ENCODE peak calls at places on chromosomes 12 and 14, in eight cellular contexts. One of them, this sample, is unnamed.

GRCh38 chr12:104263580-104264358 is 39.8 kb upstream of the EID3 start:
- DNase-seq in fibroblast of the aortic adventitia: peak
- DNase-seq in neural progenitor cell: no peak
- DNase-seq in NB4: peak
- DNase-seq in HFFc6: peak
- DNase-seq in GM13977: no peak
- DNase-seq in neural crest cell: no peak
- DNase-seq in lower lobe of right lung: no peak
- DNase-seq in this sample: no peak

GRCh38 chr12:94418517-94418916 is 41.1 kb downstream of the CEP83 start:
- DNase-seq in fibroblast of the aortic adventitia: peak
- DNase-seq in neural progenitor cell: no peak
- DNase-seq in NB4: no peak
- DNase-seq in HFFc6: no peak
- DNase-seq in GM13977: no peak
- DNase-seq in neural crest cell: no peak
- DNase-seq in lower lobe of right lung: no peak
- DNase-seq in this sample: no peak

GRCh38 chr14:55600784-55601561 is 21.0 kb downstream of the KTN1 start:
- DNase-seq in fibroblast of the aortic adventitia: peak
- DNase-seq in neural progenitor cell: no peak
- DNase-seq in NB4: no peak
- DNase-seq in HFFc6: peak
- DNase-seq in GM13977: no peak
- DNase-seq in neural crest cell: no peak
- DNase-seq in lower lobe of right lung: no peak
- DNase-seq in this sample: no peak

GRCh38 chr12:11713202-11713601 is 63.7 kb downstream of the ETV6 start:
- DNase-seq in fibroblast of the aortic adventitia: no peak
- DNase-seq in neural progenitor cell: no peak
- DNase-seq in NB4: no peak
- DNase-seq in HFFc6: no peak
- DNase-seq in GM13977: no peak
- DNase-seq in neural crest cell: no peak
- DNase-seq in lower lobe of right lung: no peak
- DNase-seq in this sample: no peak

GRCh38 chr12:76190249-76190648 is 105.8 kb upstream of the NAP1L1 start:
- DNase-seq in fibroblast of the aortic adventitia: no peak
- DNase-seq in neural progenitor cell: no peak
- DNase-seq in NB4: no peak
- DNase-seq in HFFc6: no peak
- DNase-seq in GM13977: no peak
- DNase-seq in neural crest cell: no peak
- DNase-seq in lower lobe of right lung: no peak
- DNase-seq in this sample: no peak

GRCh38 chr12:50201987-50202521 is 34.9 kb upstream of the CERS5 start:
- DNase-seq in fibroblast of the aortic adventitia: peak
- DNase-seq in neural progenitor cell: no peak
- DNase-seq in NB4: no peak
- DNase-seq in HFFc6: peak
- DNase-seq in GM13977: no peak
- DNase-seq in neural crest cell: no peak
- DNase-seq in lower lobe of right lung: no peak
- DNase-seq in this sample: no peak

GRCh38 chr12:117875652-117876491 is 92.9 kb downstream of the KSR2 start:
- DNase-seq in fibroblast of the aortic adventitia: no peak
- DNase-seq in neural progenitor cell: peak
- DNase-seq in NB4: peak
- DNase-seq in HFFc6: no peak
- DNase-seq in GM13977: peak
- DNase-seq in neural crest cell: peak
- DNase-seq in lower lobe of right lung: no peak
- DNase-seq in this sample: no peak

GRCh38 chr12:10705655-10706054 is 17.5 kb downstream of the YBX3 start:
- DNase-seq in fibroblast of the aortic adventitia: peak
- DNase-seq in neural progenitor cell: no peak
- DNase-seq in NB4: no peak
- DNase-seq in HFFc6: peak
- DNase-seq in GM13977: no peak
- DNase-seq in neural crest cell: no peak
- DNase-seq in lower lobe of right lung: no peak
- DNase-seq in this sample: no peak

GRCh38 chr12:107415834-107416233 is 269.8 kb upstream of the PWP1 start:
- DNase-seq in fibroblast of the aortic adventitia: no peak
- DNase-seq in neural progenitor cell: no peak
- DNase-seq in NB4: no peak
- DNase-seq in HFFc6: peak
- DNase-seq in GM13977: no peak
- DNase-seq in neural crest cell: no peak
- DNase-seq in lower lobe of right lung: no peak
- DNase-seq in this sample: no peak

GRCh38 chr12:118979763-118980406 is 1.5 kb upstream of the SRRM4 start:
- DNase-seq in fibroblast of the aortic adventitia: peak
- DNase-seq in neural progenitor cell: peak
- DNase-seq in NB4: peak
- DNase-seq in HFFc6: no peak
- DNase-seq in GM13977: peak
- DNase-seq in neural crest cell: peak
- DNase-seq in lower lobe of right lung: peak
- DNase-seq in this sample: peak

GRCh38 chr14:96637521-96637920 is 135.3 kb downstream of the PAPOLA start:
- DNase-seq in fibroblast of the aortic adventitia: no peak
- DNase-seq in neural progenitor cell: no peak
- DNase-seq in NB4: no peak
- DNase-seq in HFFc6: no peak
- DNase-seq in GM13977: no peak
- DNase-seq in neural crest cell: no peak
- DNase-seq in lower lobe of right lung: no peak
- DNase-seq in this sample: no peak

GRCh38 chr12:116380066-116380465 is 102.6 kb upstream of the MED13L start:
- DNase-seq in fibroblast of the aortic adventitia: no peak
- DNase-seq in neural progenitor cell: no peak
- DNase-seq in NB4: no peak
- DNase-seq in HFFc6: no peak
- DNase-seq in GM13977: no peak
- DNase-seq in neural crest cell: no peak
- DNase-seq in lower lobe of right lung: no peak
- DNase-seq in this sample: no peak

GRCh38 chr12:113347892-113348291 is 10.5 kb upstream of the PLBD2 start:
- DNase-seq in fibroblast of the aortic adventitia: no peak
- DNase-seq in neural progenitor cell: no peak
- DNase-seq in NB4: no peak
- DNase-seq in HFFc6: no peak
- DNase-seq in GM13977: no peak
- DNase-seq in neural crest cell: no peak
- DNase-seq in lower lobe of right lung: no peak
- DNase-seq in this sample: no peak

DNA sequence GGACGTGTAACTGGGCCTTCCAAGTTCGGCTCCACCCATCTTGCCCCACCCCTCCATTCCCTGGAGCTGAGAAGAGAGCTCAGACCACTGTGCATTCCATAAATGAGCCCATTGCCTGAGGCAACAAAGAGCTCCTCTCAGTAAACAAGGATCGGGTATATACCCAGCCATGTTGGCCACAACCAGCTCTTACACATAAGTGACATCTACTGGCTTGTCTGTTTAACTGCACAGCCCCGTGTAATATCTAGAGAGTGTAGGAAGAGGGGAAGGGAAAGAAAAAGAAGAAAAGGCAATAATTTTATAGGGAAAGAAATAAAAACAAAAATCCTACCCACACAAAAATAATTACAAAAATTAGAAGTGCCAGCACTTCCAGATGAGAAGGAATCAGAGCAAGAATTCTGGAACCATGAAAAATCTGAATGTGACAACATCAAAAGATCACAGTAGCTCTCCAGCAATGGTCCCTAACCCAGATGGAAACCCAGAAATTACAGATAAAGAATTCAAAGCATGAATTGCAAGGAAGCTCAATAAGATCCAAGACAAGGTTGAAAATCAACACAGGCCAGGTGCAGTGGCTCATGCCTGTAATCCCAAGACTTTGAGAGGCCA is 308.1 kb downstream of the RPAP3 start:
- DNase-seq in fibroblast of the aortic adventitia: peak
- DNase-seq in neural progenitor cell: peak
- DNase-seq in NB4: peak
- DNase-seq in HFFc6: peak
- DNase-seq in GM13977: peak
- DNase-seq in neural crest cell: no peak
- DNase-seq in lower lobe of right lung: no peak
- DNase-seq in this sample: peak
- TF ChIP-seq CTCF in fibroblast of the aortic adventitia: peak
- TF ChIP-seq CTCF in neural progenitor cell: peak
- TF ChIP-seq CTCF in NB4: peak
- TF ChIP-seq CTCF in HFFc6: peak
- TF ChIP-seq CTCF in GM13977: peak
- TF ChIP-seq CTCF in neural crest cell: peak
- TF ChIP-seq CTCF in lower lobe of right lung: peak
- TF ChIP-seq CTCF in this sample: peak

DNA sequence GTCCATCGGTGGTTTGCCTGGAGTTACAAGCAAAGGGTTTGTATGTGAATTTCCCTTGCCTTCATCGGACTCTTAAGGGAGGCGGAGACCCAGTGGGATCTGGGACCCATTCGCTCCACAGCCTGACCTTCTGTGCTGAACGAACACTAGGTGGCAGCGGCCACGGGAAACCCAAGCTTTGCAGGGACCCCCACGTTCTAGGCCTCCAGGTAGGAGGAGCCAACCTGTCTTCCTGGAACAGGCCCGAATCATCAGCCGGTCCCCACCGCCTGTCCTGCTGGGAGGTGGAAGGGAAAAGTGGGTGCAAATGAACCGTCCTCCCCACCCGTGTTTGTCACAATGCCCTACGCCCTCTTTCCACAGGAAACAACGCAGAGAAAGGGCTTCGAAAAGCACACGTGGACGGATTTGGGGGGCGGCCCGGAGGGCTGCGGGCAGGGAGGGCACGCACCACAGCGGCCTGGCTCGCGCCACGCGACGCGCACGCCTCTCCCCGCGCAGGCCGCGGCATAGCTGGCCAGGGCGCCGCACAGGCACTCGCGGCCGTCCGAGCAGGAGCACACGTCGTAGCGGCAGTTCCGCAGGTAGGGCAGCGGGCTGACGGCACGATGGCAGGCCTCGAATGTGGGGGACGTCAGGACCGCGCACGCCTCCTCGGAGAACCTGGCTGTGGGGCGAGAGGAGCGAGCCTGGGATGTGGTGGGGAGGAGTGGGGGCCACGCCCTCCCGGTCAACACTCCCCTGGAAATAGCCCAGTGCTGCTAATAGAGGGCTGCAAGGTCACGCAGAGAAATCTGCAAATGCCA is 67.9 kb downstream of the VWF start:
- DNase-seq in fibroblast of the aortic adventitia: no peak
- DNase-seq in neural progenitor cell: peak
- DNase-seq in NB4: peak
- DNase-seq in HFFc6: no peak
- DNase-seq in GM13977: no peak
- DNase-seq in neural crest cell: peak
- DNase-seq in lower lobe of right lung: no peak
- DNase-seq in this sample: peak
- TF ChIP-seq CTCF in fibroblast of the aortic adventitia: peak
- TF ChIP-seq CTCF in neural progenitor cell: peak
- TF ChIP-seq CTCF in NB4: peak
- TF ChIP-seq CTCF in HFFc6: peak
- TF ChIP-seq CTCF in GM13977: peak
- TF ChIP-seq CTCF in neural crest cell: peak
- TF ChIP-seq CTCF in lower lobe of right lung: peak
- TF ChIP-seq CTCF in this sample: no peak

GRCh38 chr12:90027889-90028570 is 319.4 kb upstream of the ATP2B1 start:
- DNase-seq in fibroblast of the aortic adventitia: no peak
- DNase-seq in neural progenitor cell: no peak
- DNase-seq in NB4: no peak
- DNase-seq in HFFc6: peak
- DNase-seq in GM13977: no peak
- DNase-seq in neural crest cell: no peak
- DNase-seq in lower lobe of right lung: no peak
- DNase-seq in this sample: no peak

GRCh38 chr12:90029317-90029716 is 320.7 kb upstream of the ATP2B1 start:
- DNase-seq in fibroblast of the aortic adventitia: no peak
- DNase-seq in neural progenitor cell: no peak
- DNase-seq in NB4: no peak
- DNase-seq in HFFc6: no peak
- DNase-seq in GM13977: no peak
- DNase-seq in neural crest cell: no peak
- DNase-seq in lower lobe of right lung: no peak
- DNase-seq in this sample: no peak

GRCh38 chr12:90026516-90026915 is 317.9 kb upstream of the ATP2B1 start:
- DNase-seq in fibroblast of the aortic adventitia: no peak
- DNase-seq in neural progenitor cell: no peak
- DNase-seq in NB4: no peak
- DNase-seq in HFFc6: no peak
- DNase-seq in GM13977: no peak
- DNase-seq in neural crest cell: no peak
- DNase-seq in lower lobe of right lung: no peak
- DNase-seq in this sample: no peak

GRCh38 chr12:90027041-90027440 is 318.4 kb upstream of the ATP2B1 start:
- DNase-seq in fibroblast of the aortic adventitia: no peak
- DNase-seq in neural progenitor cell: no peak
- DNase-seq in NB4: no peak
- DNase-seq in HFFc6: no peak
- DNase-seq in GM13977: no peak
- DNase-seq in neural crest cell: no peak
- DNase-seq in lower lobe of right lung: no peak
- DNase-seq in this sample: no peak

DNA sequence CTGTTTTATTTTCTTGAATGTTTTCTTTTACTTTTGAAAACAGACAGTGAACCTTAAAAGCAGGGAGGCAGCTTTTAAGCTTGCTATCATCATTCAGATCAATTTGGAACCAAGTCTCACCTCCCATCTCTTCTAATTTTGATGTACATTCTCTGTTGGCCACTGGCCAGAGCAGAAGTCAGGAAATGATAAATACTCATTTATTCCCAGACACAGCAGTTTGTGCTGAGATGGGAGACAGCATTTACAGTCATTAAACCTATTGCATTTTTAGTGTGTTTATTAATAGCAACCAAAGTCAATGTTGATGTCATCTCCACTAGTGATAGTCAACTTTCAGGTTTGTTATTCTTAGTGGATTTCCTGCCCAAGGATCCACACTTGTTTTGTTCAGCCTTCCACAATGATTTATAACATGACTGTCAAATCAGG is 320.0 kb upstream of the ATP2B1 start:
- DNase-seq in fibroblast of the aortic adventitia: no peak
- DNase-seq in neural progenitor cell: no peak
- DNase-seq in NB4: no peak
- DNase-seq in HFFc6: peak
- DNase-seq in GM13977: no peak
- DNase-seq in neural crest cell: no peak
- DNase-seq in lower lobe of right lung: no peak
- DNase-seq in this sample: no peak
- TF ChIP-seq CTCF in fibroblast of the aortic adventitia: no peak
- TF ChIP-seq CTCF in neural progenitor cell: no peak
- TF ChIP-seq CTCF in NB4: no peak
- TF ChIP-seq CTCF in HFFc6: no peak
- TF ChIP-seq CTCF in GM13977: no peak
- TF ChIP-seq CTCF in neural crest cell: no peak
- TF ChIP-seq CTCF in lower lobe of right lung: no peak
- TF ChIP-seq CTCF in this sample: no peak

DNA sequence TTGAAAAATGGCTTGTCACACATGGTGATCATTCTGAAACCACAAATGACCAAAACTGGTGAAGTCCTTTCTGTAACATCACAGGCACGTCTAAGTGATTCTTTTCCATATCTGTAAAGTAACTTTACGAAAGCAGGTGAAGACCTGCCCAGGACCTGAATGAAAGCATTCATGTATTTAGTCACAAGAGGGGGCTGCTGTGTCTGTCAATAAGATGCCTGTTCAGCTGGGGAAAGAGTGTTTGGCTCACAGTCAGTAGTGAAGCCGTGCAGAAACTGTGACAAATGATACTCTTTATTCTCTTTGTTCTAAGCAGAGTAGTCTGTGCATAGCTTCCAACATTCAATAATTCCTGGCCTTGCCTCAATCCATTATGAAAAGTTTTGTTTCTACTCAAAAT is 373.5 kb upstream of the OR4E1 start:
- DNase-seq in fibroblast of the aortic adventitia: no peak
- DNase-seq in neural progenitor cell: peak
- DNase-seq in NB4: peak
- DNase-seq in HFFc6: no peak
- DNase-seq in GM13977: peak
- DNase-seq in neural crest cell: peak
- DNase-seq in lower lobe of right lung: no peak
- DNase-seq in this sample: peak
- TF ChIP-seq CTCF in fibroblast of the aortic adventitia: no peak
- TF ChIP-seq CTCF in neural progenitor cell: peak
- TF ChIP-seq CTCF in NB4: peak
- TF ChIP-seq CTCF in HFFc6: no peak
- TF ChIP-seq CTCF in GM13977: peak
- TF ChIP-seq CTCF in neural crest cell: peak
- TF ChIP-seq CTCF in lower lobe of right lung: peak
- TF ChIP-seq CTCF in this sample: peak

This sample was measured in GM20000.